ENCODE peak calls at places on chromosomes 3 and 15, in seven cellular contexts. B is Panc1, V is GM23338, J is HL-60, X is transverse colon, I is sigmoid colon, A is vagina. H is an unnamed sample.

GRCh38 chr3:12246758-12247157 is 42.1 kb upstream of the PPARG start:
- DNase-seq in B (no peak), V (no peak), J (no peak), X (no peak), I (no peak), A (no peak), H (no peak)

GRCh38 chr3:13288732-13289718 is 131.1 kb downstream of the NUP210 start:
- DNase-seq in B (no peak), V (no peak), J (no peak), X (no peak), I (peak), A (no peak), H (no peak)

GRCh38 chr3:112013058-112013783 is 14.5 kb downstream of the TAGLN3 start:
- DNase-seq in B (peak), V (peak), J (peak), X (peak), I (peak), A (no peak), H (peak)

GRCh38 chr3:112746675-112747276 is 99.9 kb downstream of the CD200R1L start:
- DNase-seq in B (no peak), V (no peak), J (no peak), X (no peak), I (no peak), A (no peak), H (no peak)

GRCh38 chr3:54176106-54176505 is 53.8 kb downstream of the CACNA2D3 start:
- DNase-seq in B (no peak), V (no peak), J (no peak), X (no peak), I (no peak), A (no peak), H (no peak)

GRCh38 chr3:126557415-126557745 is 1.4 kb downstream of the C3orf22 start:
- DNase-seq in B (no peak), V (no peak), J (no peak), X (peak), I (peak), A (peak), H (peak)

GRCh38 chr3:134721214-134721613 is 70.4 kb upstream of the KY start:
- DNase-seq in B (no peak), V (no peak), J (peak), X (no peak), I (no peak), A (no peak), H (no peak)

GRCh38 chr3:138942861-138943623 is 3.9 kb downstream of the FOXL2 start:
- DNase-seq in B (no peak), V (peak), J (no peak), X (no peak), I (no peak), A (no peak), H (no peak)

GRCh38 chr15:68442041-68442440 is 10.1 kb upstream of the ITGA11 start:
- DNase-seq in B (no peak), V (no peak), J (no peak), X (no peak), I (no peak), A (peak), H (no peak)

GRCh38 chr3:137761563-137762503 is 2.3 kb upstream of the SOX14 start:
- DNase-seq in B (no peak), V (peak), J (no peak), X (no peak), I (no peak), A (no peak), H (no peak)

GRCh38 chr3:129723558-129724324 is 117.3 kb upstream of the PLXND1 start:
- DNase-seq in B (no peak), V (no peak), J (no peak), X (peak), I (peak), A (no peak), H (no peak)

GRCh38 chr3:139537795-139538538 is 1.6 kb downstream of the RBP1 start:
- DNase-seq in B (no peak), V (no peak), J (no peak), X (no peak), I (no peak), A (no peak), H (no peak)

GRCh38 chr3:53411371-53411770 is 64.0 kb upstream of the DCP1A start:
- DNase-seq in B (no peak), V (no peak), J (no peak), X (no peak), I (no peak), A (no peak), H (no peak)

GRCh38 chr3:115052906-115053305 is 94.2 kb downstream of the ZBTB20 start:
- DNase-seq in B (no peak), V (no peak), J (no peak), X (no peak), I (no peak), A (no peak), H (no peak)

GRCh38 chr3:73846951-73847350 is 222.2 kb upstream of the PDZRN3 start:
- DNase-seq in B (no peak), V (no peak), J (no peak), X (no peak), I (no peak), A (no peak), H (no peak)

GRCh38 chr3:55247666-55248065 is 239.4 kb downstream of the WNT5A start:
- DNase-seq in B (no peak), V (no peak), J (no peak), X (no peak), I (no peak), A (no peak), H (no peak)

GRCh38 chr3:130894130-130894872 is 417 bp downstream of the ATP2C1 start:
- DNase-seq in B (no peak), V (peak), J (no peak), X (peak), I (peak), A (no peak), H (peak)

GRCh38 chr3:78825858-78826215 is 942.0 kb downstream of the ROBO1 start:
- DNase-seq in B (no peak), V (no peak), J (no peak), X (no peak), I (no peak), A (no peak), H (no peak)

GRCh38 chr3:9951962-9952805 is at the start of gene PRRT3:
- DNase-seq in B (no peak), V (peak), J (no peak), X (peak), I (no peak), A (no peak), H (peak)

GRCh38 chr15:78750566-78750965 is 60.7 kb downstream of the ADAMTS7 start:
- DNase-seq in B (no peak), V (no peak), J (no peak), X (no peak), I (peak), A (no peak), H (no peak)

GRCh38 chr15:65326109-65326508 is 21.6 kb downstream of the RNU5B-1 start:
- DNase-seq in B (no peak), V (peak), J (no peak), X (no peak), I (peak), A (no peak), H (no peak)

GRCh38 chr3:141840737-141841544 is 35.5 kb upstream of the ATP1B3 start:
- DNase-seq in B (no peak), V (no peak), J (no peak), X (no peak), I (no peak), A (no peak), H (no peak)

GRCh38 chr3:134790099-134790498 is 5.0 kb upstream of the EPHB1 start:
- DNase-seq in B (no peak), V (no peak), J (no peak), X (no peak), I (no peak), A (no peak), H (no peak)

GRCh38 chr15:83734487-83734886 is 80.6 kb downstream of the ADAMTSL3 start:
- DNase-seq in B (no peak), V (peak), J (no peak), X (no peak), I (no peak), A (no peak), H (no peak)

GRCh38 chr3:152026033-152026556 is 152.7 kb downstream of the SUCNR1 start:
- DNase-seq in B (peak), V (no peak), J (no peak), X (no peak), I (no peak), A (no peak), H (no peak)

GRCh38 chr3:122004123-122004522 is 17.9 kb downstream of the ILDR1 start:
- DNase-seq in B (no peak), V (no peak), J (no peak), X (no peak), I (no peak), A (no peak), H (no peak)

GRCh38 chr3:99776516-99777209 is 41.0 kb upstream of the CMSS1 start:
- DNase-seq in B (no peak), V (no peak), J (no peak), X (no peak), I (no peak), A (no peak), H (no peak)

GRCh38 chr3:112365035-112365434 is 32.1 kb downstream of the CD200 start:
- DNase-seq in B (no peak), V (no peak), J (no peak), X (no peak), I (no peak), A (no peak), H (no peak)

GRCh38 chr3:197183582-197183981 is 114.8 kb downstream of the DLG1 start:
- DNase-seq in B (no peak), V (peak), J (no peak), X (no peak), I (no peak), A (no peak), H (no peak)

GRCh38 chr15:58840048-58840447 is 68.9 kb downstream of the MINDY2 start:
- DNase-seq in B (no peak), V (no peak), J (no peak), X (no peak), I (no peak), A (no peak), H (no peak)

GRCh38 chr3:162295323-162295983 is 798.8 kb downstream of the OTOL1 start:
- DNase-seq in B (peak), V (peak), J (no peak), X (no peak), I (no peak), A (no peak), H (no peak)

GRCh38 chr3:81764665-81765064 is 3.2 kb upstream of the GBE1 start:
- DNase-seq in B (no peak), V (no peak), J (no peak), X (no peak), I (no peak), A (no peak), H (no peak)

GRCh38 chr3:29949131-29949530 is 657.3 kb upstream of the TGFBR2 start:
- DNase-seq in B (no peak), V (no peak), J (no peak), X (no peak), I (no peak), A (no peak), H (no peak)

GRCh38 chr15:99207672-99208071 is 41.7 kb downstream of the TTC23 start:
- DNase-seq in B (no peak), V (no peak), J (no peak), X (no peak), I (no peak), A (no peak), H (no peak)

GRCh38 chr3:194101592-194102432 is 34.1 kb upstream of the HES1 start:
- DNase-seq in B (no peak), V (no peak), J (no peak), X (peak), I (no peak), A (no peak), H (peak)

GRCh38 chr15:40031300-40031699 is 7.7 kb downstream of the SRP14 start:
- DNase-seq in B (no peak), V (no peak), J (no peak), X (no peak), I (no peak), A (no peak), H (no peak)

GRCh38 chr3:110589381-110589780 is 482.2 kb upstream of the NECTIN3 start:
- DNase-seq in B (no peak), V (no peak), J (no peak), X (no peak), I (no peak), A (no peak), H (no peak)

GRCh38 chr3:126552688-126553283 is 5.9 kb downstream of the C3orf22 start:
- DNase-seq in B (no peak), V (no peak), J (no peak), X (peak), I (peak), A (peak), H (peak)

GRCh38 chr3:36928220-36928619 is 16.6 kb downstream of the TRANK1 start:
- DNase-seq in B (no peak), V (no peak), J (no peak), X (no peak), I (no peak), A (no peak), H (no peak)

GRCh38 chr15:94004697-94005096 is 226.7 kb upstream of the MCTP2 start:
- DNase-seq in B (no peak), V (no peak), J (no peak), X (peak), I (peak), A (no peak), H (no peak)

DNA sequence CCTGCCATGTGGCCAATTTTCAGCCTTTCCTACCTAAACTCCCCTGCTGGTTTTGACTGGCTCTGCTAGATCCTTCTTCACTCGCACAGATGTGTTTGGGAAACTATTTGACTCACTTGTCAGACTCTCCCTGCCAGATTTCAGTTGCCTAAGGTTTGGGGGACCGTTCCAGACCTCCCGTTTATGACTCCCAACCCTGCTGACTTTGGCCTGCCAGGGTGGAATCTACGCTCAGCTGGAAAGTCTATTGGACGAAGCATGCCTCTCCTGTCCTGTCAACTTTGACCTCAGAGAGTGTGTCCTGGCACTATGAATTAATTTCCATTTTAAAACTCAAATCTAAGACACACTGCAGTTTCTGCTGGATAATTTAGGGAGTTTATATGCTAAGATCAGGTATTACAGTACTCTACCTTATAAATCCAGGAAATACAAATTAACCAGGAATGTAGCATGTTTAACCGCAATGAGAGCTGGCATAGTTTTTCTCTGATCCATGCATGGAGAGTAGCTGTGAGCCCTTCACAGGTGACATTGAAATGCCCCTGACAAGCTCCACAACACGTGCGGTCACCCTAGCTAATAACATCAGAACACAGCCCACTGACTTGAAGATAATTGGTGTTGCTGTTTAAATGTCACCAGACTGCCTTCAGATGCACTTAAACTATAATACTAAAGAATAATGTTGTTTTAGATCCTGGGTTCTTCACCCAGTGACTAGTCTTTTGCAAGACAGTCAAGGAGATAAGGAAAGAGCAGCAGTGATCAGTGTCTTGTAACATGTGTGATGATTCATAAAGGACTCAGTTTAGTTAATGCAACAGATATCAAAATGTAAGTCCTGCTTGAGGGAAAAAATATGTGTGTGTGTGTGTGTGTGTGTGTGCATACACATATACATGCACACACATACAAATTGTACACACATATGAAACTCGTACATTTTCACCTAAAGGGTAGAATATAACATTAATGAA is 223.0 kb upstream of the MCTP2 start:
- DNase-seq in B (no peak), V (no peak), J (no peak), X (no peak), I (no peak), A (no peak), H (no peak)
- TF ChIP-seq POLR2AphosphoS5 in B (no peak), V (no peak), J (no peak), X (no peak), I (no peak), A (no peak), H (no peak)

GRCh38 chr15:70892912-70893560 is 410 bp downstream of the LRRC49 start:
- DNase-seq in B (no peak), V (no peak), J (no peak), X (peak), I (no peak), A (no peak), H (no peak)

GRCh38 chr15:70892002-70892911 is at the start of the genes LRRC49 and THAP10:
- DNase-seq in B (peak), V (peak), J (peak), X (peak), I (peak), A (peak), H (peak)
- TF ChIP-seq POLR2AphosphoS5 in B (peak), V (peak), J (peak), X (no peak), I (no peak), A (peak), H (no peak)

GRCh38 chr3:71962561-71963240 is 177.8 kb upstream of the PROK2 start:
- DNase-seq in B (no peak), V (no peak), J (no peak), X (no peak), I (no peak), A (no peak), H (no peak)
- TF ChIP-seq POLR2AphosphoS5 in B (no peak), V (no peak), J (no peak), X (no peak), I (no peak), A (no peak), H (no peak)

GRCh38 chr15:67086650-67086941 is 21.2 kb downstream of the SMAD3 start:
- DNase-seq in B (no peak), V (no peak), J (no peak), X (no peak), I (no peak), A (no peak), H (no peak)

GRCh38 chr15:67089218-67090193 is 24.1 kb downstream of the SMAD3 start:
- DNase-seq in B (no peak), V (no peak), J (no peak), X (no peak), I (no peak), A (no peak), H (no peak)

GRCh38 chr15:67085237-67085817 is 19.9 kb downstream of the SMAD3 start:
- DNase-seq in B (no peak), V (no peak), J (no peak), X (no peak), I (no peak), A (no peak), H (no peak)

GRCh38 chr15:67085818-67086649 is 20.6 kb downstream of the SMAD3 start:
- DNase-seq in B (no peak), V (no peak), J (peak), X (no peak), I (no peak), A (no peak), H (no peak)

GRCh38 chr15:67087507-67088172 is 22.2 kb downstream of the SMAD3 start:
- DNase-seq in B (no peak), V (no peak), J (no peak), X (no peak), I (no peak), A (no peak), H (no peak)
- TF ChIP-seq POLR2AphosphoS5 in B (no peak), V (no peak), J (no peak), X (no peak), I (no peak), A (no peak), H (no peak)

GRCh38 chr15:63244976-63245645 is 32.3 kb upstream of the APH1B start:
- DNase-seq in B (no peak), V (no peak), J (no peak), X (no peak), I (no peak), A (no peak), H (no peak)

GRCh38 chr15:63250312-63250965 is 27.0 kb upstream of the APH1B start:
- DNase-seq in B (no peak), V (no peak), J (no peak), X (no peak), I (no peak), A (no peak), H (no peak)

GRCh38 chr15:63244399-63244798 is 33.0 kb upstream of the APH1B start:
- DNase-seq in B (no peak), V (no peak), J (no peak), X (no peak), I (no peak), A (no peak), H (no peak)

GRCh38 chr15:63243776-63244175 is 33.6 kb upstream of the APH1B start:
- DNase-seq in B (no peak), V (no peak), J (no peak), X (no peak), I (no peak), A (no peak), H (no peak)

GRCh38 chr15:63246691-63247464 is 30.5 kb upstream of the APH1B start:
- DNase-seq in B (no peak), V (no peak), J (peak), X (no peak), I (peak), A (no peak), H (no peak)
- TF ChIP-seq POLR2AphosphoS5 in B (no peak), V (no peak), J (no peak), X (peak), I (peak), A (peak), H (peak)

DNA sequence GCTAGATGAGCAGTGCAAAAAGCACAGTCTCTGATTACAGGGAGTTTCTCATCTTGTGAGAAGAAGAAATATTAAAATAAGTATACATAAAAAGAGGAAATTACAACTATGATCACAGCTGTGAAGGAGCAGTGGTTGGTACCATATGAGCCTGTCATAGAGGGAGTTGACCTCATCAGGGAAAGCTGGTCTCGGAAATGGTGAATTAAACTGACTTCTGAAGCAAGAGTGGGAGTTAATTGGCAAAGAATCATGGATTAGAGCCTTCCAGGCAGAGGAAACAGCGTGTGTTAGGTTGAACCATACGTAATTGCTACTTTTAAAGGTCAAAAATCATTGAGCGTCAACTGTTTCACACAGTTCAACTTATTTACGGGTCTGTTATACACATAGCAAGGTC is 539.1 kb downstream of the EDEM1 start:
- DNase-seq in B (no peak), V (no peak), J (no peak), X (no peak), I (no peak), A (no peak), H (no peak)
- TF ChIP-seq POLR2AphosphoS5 in B (no peak), V (no peak), J (no peak), X (no peak), I (no peak), A (no peak), H (no peak)

GRCh38 chr3:48416546-48416945 is 13.3 kb downstream of the PLXNB1 start:
- DNase-seq in B (no peak), V (no peak), J (no peak), X (no peak), I (no peak), A (no peak), H (no peak)

GRCh38 chr3:48414376-48415250 is 15.3 kb downstream of the PLXNB1 start:
- DNase-seq in B (no peak), V (no peak), J (no peak), X (no peak), I (peak), A (no peak), H (no peak)

GRCh38 chr3:48415251-48415953 is 14.5 kb downstream of the PLXNB1 start:
- DNase-seq in B (no peak), V (peak), J (no peak), X (no peak), I (peak), A (no peak), H (no peak)

GRCh38 chr3:48417529-48418108 is 12.3 kb downstream of the PLXNB1 start:
- DNase-seq in B (no peak), V (no peak), J (no peak), X (no peak), I (no peak), A (no peak), H (no peak)

DNA sequence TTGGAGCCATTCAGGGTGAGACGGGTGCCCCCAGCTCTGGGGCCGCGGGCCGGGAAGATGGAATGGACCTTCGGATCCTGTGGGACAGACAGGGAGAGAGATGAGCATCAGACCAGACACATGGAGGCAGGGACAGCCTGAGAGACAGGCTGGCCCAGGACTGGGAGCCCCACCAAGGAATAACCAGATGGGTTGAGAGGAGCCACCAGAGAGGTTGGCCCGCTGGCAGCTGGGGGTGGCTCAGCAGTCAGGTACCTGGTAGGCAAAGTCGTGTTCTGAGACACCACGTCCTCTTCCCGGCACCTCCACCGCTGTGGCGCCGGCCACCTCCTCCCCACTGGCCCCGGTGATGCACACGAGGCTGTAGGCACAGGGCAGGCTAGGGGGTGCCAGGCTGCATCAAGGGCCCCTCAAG is 13.8 kb downstream of the PLXNB1 start:
- DNase-seq in B (no peak), V (no peak), J (no peak), X (no peak), I (no peak), A (no peak), H (no peak)
- TF ChIP-seq POLR2AphosphoS5 in B (no peak), V (no peak), J (no peak), X (no peak), I (no peak), A (no peak), H (no peak)

H was measured in stomach.